ENCODE peak calls at places on chromosomes 3 and 15, in four cellular contexts. I, N, S and K are unnamed samples.

GRCh38 chr15:101357333-101357732 is 62.3 kb upstream of the SNRPA1 start:
- DNase-seq in I (no peak), N (no peak), S (no peak), K (no peak)

GRCh38 chr3:124630994-124631393 is 99.3 kb upstream of the UMPS start:
- DNase-seq in I (no peak), N (no peak), S (no peak), K (no peak)

GRCh38 chr15:100786901-100787566 is 92.6 kb upstream of the ALDH1A3 start:
- DNase-seq in I (no peak), N (no peak), S (no peak), K (no peak)

GRCh38 chr3:50008931-50009330 is 69.0 kb downstream of the RBM6 start:
- DNase-seq in I (no peak), N (peak; percentile 22), S (no peak), K (no peak)

GRCh38 chr3:57985176-57985976 is 22.8 kb upstream of the FLNB start:
- DNase-seq in I (no peak), N (no peak), S (no peak), K (no peak)

GRCh38 chr15:67165653-67166260 is 88.7 kb downstream of the AAGAB start:
- DNase-seq in I (no peak), N (peak; percentile 97), S (no peak), K (no peak)

GRCh38 chr3:59726279-59726678 is 676.5 kb upstream of the CFAP20DC start:
- DNase-seq in I (no peak), N (no peak), S (no peak), K (no peak)

GRCh38 chr15:70201376-70201775 is 103.7 kb upstream of the TLE3 start:
- DNase-seq in I (no peak), N (no peak), S (no peak), K (no peak)

GRCh38 chr15:38699633-38700230 is 135.1 kb upstream of the RASGRP1 start:
- DNase-seq in I (peak; percentile 49), N (peak; percentile 58), S (no peak), K (peak; percentile 60)

GRCh38 chr15:82890338-82891024 is 62.0 kb downstream of the HOMER2 start:
- DNase-seq in I (no peak), N (no peak), S (no peak), K (no peak)

GRCh38 chr15:95894407-95894956 is 436.0 kb upstream of the NR2F2 start:
- DNase-seq in I (no peak), N (no peak), S (no peak), K (no peak)

GRCh38 chr15:70095387-70096214 is 2.1 kb downstream of the TLE3 start:
- DNase-seq in I (peak; percentile 59), N (no peak), S (no peak), K (no peak)

GRCh38 chr3:178949896-178950295 is 121.7 kb downstream of the ZMAT3 start:
- DNase-seq in I (no peak), N (no peak), S (no peak), K (no peak)

GRCh38 chr3:107897471-107898180 is 193.2 kb downstream of the CD47 start:
- DNase-seq in I (no peak), N (peak; percentile 36), S (no peak), K (no peak)

GRCh38 chr15:38611228-38611627 is 46.6 kb upstream of the RASGRP1 start:
- DNase-seq in I (no peak), N (no peak), S (no peak), K (no peak)

GRCh38 chr3:72185549-72186484 is 400.9 kb upstream of the PROK2 start:
- DNase-seq in I (no peak), N (peak; percentile 80), S (peak; percentile 11), K (no peak)

GRCh38 chr3:55180936-55181535 is 253.2 kb upstream of the LRTM1 start:
- DNase-seq in I (no peak), N (peak; percentile 61), S (no peak), K (peak; percentile 40)

GRCh38 chr3:155560594-155560993 is 184.3 kb downstream of the PLCH1 start:
- DNase-seq in I (no peak), N (no peak), S (no peak), K (no peak)

GRCh38 chr3:69290006-69290405 is 95.9 kb downstream of the FRMD4B start:
- DNase-seq in I (no peak), N (no peak), S (no peak), K (no peak)

GRCh38 chr3:134600166-134600670 is 50.6 kb downstream of the KY start:
- DNase-seq in I (no peak), N (peak; percentile 7), S (no peak), K (no peak)

GRCh38 chr3:172038823-172039222 is 555 bp upstream of the FNDC3B start:
- DNase-seq in I (no peak), N (no peak), S (no peak), K (no peak)

GRCh38 chr3:23567917-23568316 is 237.8 kb upstream of the UBE2E1 start:
- DNase-seq in I (no peak), N (peak; percentile 97), S (peak; percentile 77), K (no peak)

GRCh38 chr3:11696054-11696453 is 52.3 kb upstream of the VGLL4 start:
- DNase-seq in I (no peak), N (no peak), S (no peak), K (no peak)

DNA sequence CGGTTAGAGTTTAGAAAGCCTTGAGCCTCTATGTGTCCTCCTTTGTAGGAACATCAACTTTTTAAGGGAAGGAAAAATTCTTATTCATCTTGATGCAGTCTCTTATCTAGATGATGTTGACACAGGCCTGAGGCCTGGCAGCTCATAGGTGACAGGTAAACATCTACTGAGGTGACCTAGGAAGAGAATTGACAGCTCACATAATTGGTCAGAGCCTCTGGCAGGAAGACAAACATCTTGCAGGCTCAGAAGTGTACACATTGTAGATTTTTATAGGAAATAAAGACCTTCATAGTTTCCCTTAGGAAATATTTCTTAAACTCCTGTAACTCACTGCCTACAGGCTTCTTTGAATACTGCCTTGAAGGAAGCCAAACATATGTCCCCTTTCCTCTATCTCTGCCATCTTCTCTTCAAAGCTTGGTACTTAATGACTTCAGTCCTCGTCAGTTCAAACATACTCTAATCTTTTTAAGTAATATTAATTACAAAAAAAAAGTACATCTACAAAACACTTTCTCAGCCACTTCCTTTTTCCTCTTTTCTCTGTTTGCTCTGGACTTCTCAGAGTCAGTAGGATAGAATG is 341.3 kb downstream of the TBL1XR1 start:
- DNase-seq in I (no peak), N (no peak), S (no peak), K (no peak)
- TF ChIP-seq CTCF in I (no peak), N (no peak), S (no peak), K (no peak)

GRCh38 chr3:10400050-10400748 is 79.3 kb upstream of the SEC13 start:
- DNase-seq in I (no peak), N (no peak), S (no peak), K (no peak)

GRCh38 chr3:10399634-10400033 is 78.7 kb upstream of the SEC13 start:
- DNase-seq in I (no peak), N (no peak), S (no peak), K (no peak)

GRCh38 chr3:10401990-10402761 is 81.3 kb upstream of the SEC13 start:
- DNase-seq in I (no peak), N (no peak), S (no peak), K (no peak)

GRCh38 chr3:10398341-10398740 is 77.4 kb upstream of the SEC13 start:
- DNase-seq in I (no peak), N (no peak), S (no peak), K (no peak)

GRCh38 chr3:10400749-10401495 is 80.0 kb upstream of the SEC13 start:
- DNase-seq in I (no peak), N (no peak), S (no peak), K (no peak)
- TF ChIP-seq CTCF in I (no peak), N (no peak), S (no peak), K (no peak)

GRCh38 chr3:126267169-126267975 is 87.0 kb upstream of the ALDH1L1 start:
- DNase-seq in I (peak; percentile 77), N (peak; percentile 85), S (peak; percentile 84), K (peak; percentile 61)
- TF ChIP-seq CTCF in I (no peak), N (peak; percentile 5), S (peak; percentile 26), K (peak; percentile 24)

GRCh38 chr3:194486540-194487288 is at the start of gene ATP13A3:
- DNase-seq in I (peak; percentile 91), N (peak; percentile 92), S (peak; percentile 77), K (peak; percentile 72)

GRCh38 chr3:194484614-194485013 is 2.2 kb downstream of the ATP13A3 start:
- DNase-seq in I (no peak), N (no peak), S (no peak), K (no peak)

GRCh38 chr3:194485471-194485875 is 1.3 kb downstream of the ATP13A3 start:
- DNase-seq in I (no peak), N (peak; percentile 45), S (no peak), K (no peak)

GRCh38 chr3:194487289-194488006 is 646 bp upstream of the ATP13A3 start:
- DNase-seq in I (peak; percentile 45), N (no peak), S (no peak), K (no peak)

GRCh38 chr3:194485876-194486539 is 794 bp downstream of the ATP13A3 start:
- DNase-seq in I (peak; percentile 58), N (no peak), S (no peak), K (no peak)
- TF ChIP-seq CTCF in I (no peak), N (peak; percentile 11), S (peak; percentile 28), K (peak; percentile 30)

DNA sequence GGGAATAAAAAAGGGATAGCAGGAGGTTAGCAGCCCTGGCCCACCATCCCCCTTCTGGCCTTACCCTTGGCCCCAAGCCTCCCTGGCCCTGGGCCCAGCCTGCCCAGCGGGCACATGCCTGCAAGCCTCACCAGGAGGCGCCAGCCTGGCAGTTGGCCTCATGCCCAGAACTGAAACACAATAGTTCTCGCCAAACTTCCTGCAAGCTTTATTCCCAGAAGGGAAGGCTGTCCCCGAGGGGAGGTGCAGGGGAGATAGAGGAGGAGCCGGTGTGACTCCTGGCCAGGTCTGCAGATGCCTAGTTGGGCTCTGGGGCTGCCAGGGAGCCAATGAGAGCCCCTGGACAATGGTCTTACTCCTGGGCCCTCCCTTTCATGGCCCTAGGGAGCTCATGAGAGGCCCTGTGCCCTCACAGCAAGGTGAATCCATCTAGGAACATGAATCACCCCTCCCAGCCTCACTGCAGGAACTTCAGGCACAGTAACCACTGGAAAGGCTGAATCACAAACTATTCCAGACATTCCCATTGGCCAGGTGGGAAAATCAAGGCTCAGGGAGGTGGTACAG is 4.0 kb downstream of the CCDC33 start:
- DNase-seq in I (peak; percentile 98), N (peak; percentile 79), S (no peak), K (no peak)
- TF ChIP-seq CTCF in I (peak; percentile 60), N (peak; percentile 56), S (peak; percentile 48), K (no peak)

DNA sequence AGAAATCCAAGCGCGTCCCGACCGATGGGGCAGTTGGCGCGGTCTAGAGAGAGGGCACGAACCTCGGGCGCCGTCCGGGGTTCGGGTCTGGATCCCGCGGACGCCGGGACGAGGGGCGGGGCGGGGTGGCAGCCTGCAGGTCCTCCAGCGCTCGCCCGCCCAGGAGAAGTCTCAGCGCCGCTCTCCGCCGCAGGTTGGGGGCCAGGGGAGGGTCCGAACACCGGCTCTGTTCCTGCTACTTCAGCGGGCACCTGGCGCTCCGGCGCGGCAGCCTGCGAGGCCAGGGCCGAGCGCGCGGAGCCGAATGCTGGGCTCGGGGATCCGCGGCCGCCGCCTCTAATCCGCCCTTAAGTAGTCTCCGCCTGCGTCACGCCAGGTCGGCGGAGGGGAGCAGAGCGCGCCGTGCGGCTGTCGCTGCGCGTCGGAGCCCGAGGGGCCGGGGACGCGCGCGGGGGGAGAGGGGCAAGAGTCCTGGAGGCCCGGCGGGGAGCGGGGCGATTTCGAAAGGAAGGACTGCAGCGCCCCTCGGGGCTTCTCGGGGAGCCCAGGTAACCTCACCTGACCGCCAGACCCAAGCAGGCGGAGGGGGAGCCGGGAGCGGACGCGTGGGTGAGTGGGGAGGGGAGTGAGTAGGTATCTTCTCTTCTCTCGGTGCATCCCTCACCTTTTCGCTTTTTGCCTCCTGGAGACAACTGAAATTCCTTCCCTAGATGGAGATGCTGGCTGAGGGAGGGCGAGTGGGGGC is at the start of gene GJD2:
- DNase-seq in I (no peak), N (no peak), S (no peak), K (no peak)
- TF ChIP-seq CTCF in I (no peak), N (no peak), S (no peak), K (no peak)

GRCh38 chr3:184227481-184227935 is 1.9 kb upstream of the VWA5B2 start:
- DNase-seq in I (no peak), N (no peak), S (no peak), K (peak; percentile 28)
- TF ChIP-seq CTCF in I (peak; percentile 80), N (peak; percentile 88), S (peak; percentile 80), K (peak; percentile 80)